ENCODE peak calls at places on chromosomes 7 and 10, in nine cellular contexts. U is hippocampal formation; F is HEK293T; G is CD4-positive, alpha-beta memory T cell; Z is NK-92 treated with Interleukin-12 subunit alpha and Interleukin-12 subunit beta, amount 100 ng/mL, for 24 hours; L is HS-27A; E is naive thymus-derived CD8-positive, alpha-beta T cell; Y is T-helper 17 cell; I is EL. P is an unnamed sample.

GRCh38 chr10:97149065-97149680 is 36.6 kb downstream of the SLIT1 start:
- DNase-seq in U (no peak), F (no peak), G (no peak), Z (no peak), L (no peak), E (no peak), Y (no peak), I (no peak), P (no peak)

GRCh38 chr7:118372530-118372929 is 148.0 kb downstream of the ANKRD7 start:
- DNase-seq in U (no peak), F (peak; percentile 6), G (no peak), Z (no peak), L (no peak), E (no peak), Y (no peak), I (no peak), P (no peak)

GRCh38 chr10:131046194-131046593 is 265.3 kb downstream of the TCERG1L start:
- DNase-seq in U (no peak), F (no peak), G (no peak), Z (no peak), L (no peak), E (no peak), Y (no peak), I (no peak), P (no peak)

GRCh38 chr10:29104661-29105369 is 184.1 kb upstream of the LYZL1 start:
- DNase-seq in U (no peak), F (no peak), G (no peak), Z (no peak), L (no peak), E (no peak), Y (no peak), I (no peak), P (no peak)

GRCh38 chr7:130154501-130155317 is 50.5 kb downstream of the TMEM209 start:
- DNase-seq in U (no peak), F (peak; percentile 36), G (no peak), Z (no peak), L (no peak), E (no peak), Y (no peak), I (no peak), P (no peak)

GRCh38 chr10:30769361-30769760 is 139.8 kb upstream of the LYZL2 start:
- DNase-seq in U (no peak), F (no peak), G (no peak), Z (no peak), L (no peak), E (no peak), Y (no peak), I (no peak), P (no peak)

GRCh38 chr10:77319557-77319956 is 318.1 kb downstream of the KCNMA1 start:
- DNase-seq in U (no peak), F (no peak), G (no peak), Z (no peak), L (no peak), E (no peak), Y (no peak), I (no peak), P (no peak)

GRCh38 chr10:100645609-100646008 is 99.8 kb upstream of the PAX2 start:
- DNase-seq in U (no peak), F (no peak), G (no peak), Z (no peak), L (no peak), E (no peak), Y (no peak), I (no peak), P (no peak)

GRCh38 chr7:139730746-139731612 is 46.8 kb downstream of the HIPK2 start:
- DNase-seq in U (no peak), F (no peak), G (peak; percentile 41), Z (no peak), L (no peak), E (no peak), Y (no peak), I (no peak), P (no peak)

GRCh38 chr10:33153266-33153967 is 181.1 kb downstream of the NRP1 start:
- DNase-seq in U (no peak), F (no peak), G (no peak), Z (no peak), L (no peak), E (no peak), Y (no peak), I (no peak), P (no peak)

GRCh38 chr7:69177941-69178494 is 420.3 kb upstream of the AUTS2 start:
- DNase-seq in U (no peak), F (no peak), G (no peak), Z (no peak), L (no peak), E (no peak), Y (no peak), I (no peak), P (no peak)

GRCh38 chr7:83594076-83594475 is 54.9 kb downstream of the SEMA3E start:
- DNase-seq in U (no peak), F (no peak), G (no peak), Z (no peak), L (no peak), E (no peak), Y (no peak), I (no peak), P (no peak)

GRCh38 chr7:100799037-100799896 is 28.1 kb downstream of the EPHB4 start:
- DNase-seq in U (no peak), F (peak; percentile 68), G (peak; percentile 34), Z (peak; percentile 12), L (no peak), E (peak; percentile 27), Y (no peak), I (peak; percentile 70), P (peak; percentile 47)

GRCh38 chr7:142669074-142669654 is 80.1 kb upstream of the PRSS1 start:
- DNase-seq in U (no peak), F (no peak), G (peak; percentile 29), Z (no peak), L (no peak), E (no peak), Y (no peak), I (peak; percentile 13), P (no peak)

GRCh38 chr10:12504176-12504575 is 154.8 kb downstream of the CAMK1D start:
- DNase-seq in U (no peak), F (no peak), G (no peak), Z (no peak), L (no peak), E (no peak), Y (no peak), I (no peak), P (no peak)

GRCh38 chr7:26061340-26062239 is 90.4 kb upstream of the NFE2L3 start:
- DNase-seq in U (no peak), F (peak; percentile 78), G (peak; percentile 57), Z (peak; percentile 37), L (no peak), E (peak; percentile 53), Y (peak; percentile 41), I (peak; percentile 40), P (peak; percentile 70)

GRCh38 chr7:150435390-150436073 is 14.9 kb upstream of the GIMAP8 start:
- DNase-seq in U (no peak), F (no peak), G (no peak), Z (no peak), L (no peak), E (no peak), Y (no peak), I (no peak), P (no peak)

GRCh38 chr7:105849122-105849855 is 27.1 kb downstream of the ATXN7L1 start:
- DNase-seq in U (no peak), F (no peak), G (peak; percentile 63), Z (peak; percentile 80), L (no peak), E (no peak), Y (no peak), I (peak; percentile 44), P (peak; percentile 40)

GRCh38 chr7:151013728-151014497 is 10.4 kb downstream of the ATG9B start:
- DNase-seq in U (peak; percentile 37), F (no peak), G (peak; percentile 94), Z (no peak), L (no peak), E (peak; percentile 86), Y (peak; percentile 89), I (peak; percentile 71), P (no peak)

GRCh38 chr7:25093268-25093802 is 31.7 kb downstream of the CYCS start:
- DNase-seq in U (no peak), F (peak; percentile 69), G (peak; percentile 63), Z (peak; percentile 52), L (peak; percentile 45), E (peak; percentile 62), Y (peak; percentile 57), I (peak; percentile 84), P (peak; percentile 87)

GRCh38 chr7:7793921-7794320 is 75.5 kb upstream of the RPA3 start:
- DNase-seq in U (no peak), F (no peak), G (no peak), Z (no peak), L (no peak), E (no peak), Y (no peak), I (no peak), P (no peak)